ENCODE peak calls at places on chromosomes 12 and 14, in six cellular contexts. F is mammary epithelial cell, P is GM23248, C is MM.1S, H is DND-41, Z is fibroblast of lung. N is an unnamed sample.
A peak's percentile ranks its signal among the peaks of the same experiment; 100 is the strongest.

GRCh38 chr12:107223816-107224215 is 130.5 kb upstream of the CRY1 start:
- DNase-seq in F (no peak), P (peak; percentile 54), H (no peak), C (no peak), Z (no peak), N (no peak)

GRCh38 chr14:99182548-99183115 is 89.4 kb downstream of the BCL11B start:
- DNase-seq in H (no peak), F (no peak), C (no peak), Z (no peak), P (no peak), N (no peak)

GRCh38 chr12:60148831-60149230 is 553.0 kb downstream of the SLC16A7 start:
- DNase-seq in C (no peak), Z (peak; percentile 81), H (no peak), F (peak; percentile 92), P (peak; percentile 93), N (no peak)

GRCh38 chr12:8449293-8449944 is 6.3 kb upstream of the CLEC6A start:
- DNase-seq in C (no peak), H (no peak), P (no peak), Z (no peak), F (no peak), N (no peak)

GRCh38 chr12:12804011-12804410 is 9.1 kb upstream of the DDX47 start:
- DNase-seq in H (no peak), P (peak; percentile 46), F (peak; percentile 84), Z (no peak), C (no peak), N (no peak)

GRCh38 chr14:50340945-50341344 is 28.8 kb downstream of the DMAC2L start:
- DNase-seq in C (no peak), P (no peak), F (no peak), H (peak; percentile 25), Z (no peak), N (no peak)

GRCh38 chr12:122137681-122138080 is 36.3 kb downstream of the IL31 start:
- DNase-seq in P (no peak), F (peak; percentile 77), C (no peak), Z (no peak), H (peak; percentile 19), N (no peak)

GRCh38 chr14:67487937-67488893 is at the start of gene TMEM229B:
- DNase-seq in P (no peak), H (peak; percentile 96), Z (no peak), C (peak; percentile 85), F (no peak), N (no peak)

GRCh38 chr14:79278798-79279644 is 932.3 kb downstream of the DIO2 start:
- DNase-seq in F (peak; percentile 90), P (peak; percentile 78), C (peak; percentile 87), Z (peak; percentile 83), H (no peak), N (no peak)

GRCh38 chr12:123602651-123603195 is 824 bp downstream of the DDX55 start:
- DNase-seq in C (peak; percentile 9), P (peak; percentile 58), Z (no peak), F (peak; percentile 4), H (peak; percentile 24), N (no peak)

GRCh38 chr12:18432211-18432610 is 170.9 kb downstream of the PIK3C2G start:
- DNase-seq in F (no peak), P (no peak), H (no peak), Z (peak; percentile 24), C (no peak), N (no peak)

GRCh38 chr12:88737838-88738472 is 157.7 kb upstream of the KITLG start:
- DNase-seq in H (no peak), F (no peak), Z (no peak), P (no peak), C (no peak), N (no peak)

GRCh38 chr14:50318031-50318626 is 6.0 kb downstream of the DMAC2L start:
- DNase-seq in P (peak; percentile 82), Z (peak; percentile 78), F (peak; percentile 19), C (no peak), H (no peak), N (no peak)

GRCh38 chr14:38696925-38697324 is 406.1 kb downstream of the SEC23A start:
- DNase-seq in C (no peak), P (no peak), H (no peak), F (no peak), Z (no peak), N (no peak)

GRCh38 chr12:82130763-82131162 is 227.4 kb downstream of the CCDC59 start:
- DNase-seq in H (no peak), C (no peak), P (no peak), F (no peak), Z (no peak), N (no peak)

DNA sequence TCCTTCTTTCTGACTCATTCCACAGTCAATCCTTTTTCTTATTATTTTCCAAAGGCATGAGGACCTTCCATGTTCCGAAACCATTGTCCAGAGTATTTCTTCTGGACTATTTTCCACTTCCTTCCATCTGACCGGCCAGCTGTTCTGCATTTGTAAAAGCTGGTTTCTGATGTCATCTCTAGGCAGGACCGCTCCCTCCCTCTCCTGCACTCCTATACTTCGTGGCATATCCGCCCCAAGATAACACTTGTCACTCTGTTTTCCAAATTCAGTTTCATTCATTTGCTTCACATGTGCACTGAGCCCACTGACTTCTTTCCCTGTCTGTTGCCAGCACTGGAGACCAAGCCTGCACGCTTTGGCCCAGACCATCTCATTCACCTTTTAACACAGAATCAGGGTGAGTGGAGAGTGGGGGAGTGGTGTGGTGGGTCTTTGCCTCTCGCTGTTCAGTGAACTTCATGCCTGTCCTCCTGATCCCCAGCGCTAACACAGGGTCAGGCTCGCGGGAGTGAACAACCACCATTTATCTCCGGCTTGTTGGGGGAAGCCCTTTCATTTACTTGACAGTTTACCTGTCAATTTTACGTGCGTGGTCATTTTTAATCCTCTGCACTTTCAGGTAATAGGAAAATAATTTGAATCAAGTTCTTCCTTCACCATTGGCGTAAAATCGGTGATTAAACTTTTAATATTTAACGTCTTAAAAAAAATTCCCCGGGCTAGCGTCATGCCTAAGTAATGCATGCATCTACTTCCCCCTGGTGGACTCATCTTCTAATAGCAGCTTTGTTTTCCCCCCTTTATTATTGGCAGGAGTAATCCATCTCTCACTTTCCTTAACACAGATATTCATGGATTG is 52.5 kb downstream of the C12orf75 start:
- DNase-seq in P (peak; percentile 89), C (peak; percentile 54), F (peak; percentile 47), H (peak; percentile 21), Z (peak; percentile 80), N (peak; percentile 37)
- H3K9ac ChIP-seq in P (peak overlapping the region; percentile 84), C (no peak overlapping the region), F (no peak overlapping the region), H (no peak overlapping the region), Z (peak overlapping the region; percentile 34), N (no peak overlapping the region)

GRCh38 chr12:120103371-120103770 is 13.2 kb downstream of the RAB35 start:
- DNase-seq in H (no peak), Z (no peak), C (no peak), P (no peak), F (no peak), N (no peak)

GRCh38 chr12:120103044-120103338 is 13.6 kb downstream of the RAB35 start:
- DNase-seq in P (no peak), F (no peak), C (no peak), H (no peak), Z (no peak), N (no peak)

GRCh38 chr12:120101617-120102016 is 14.9 kb downstream of the RAB35 start:
- DNase-seq in Z (no peak), H (no peak), F (no peak), P (no peak), C (no peak), N (no peak)

GRCh38 chr12:120101182-120101581 is 15.4 kb downstream of the RAB35 start:
- DNase-seq in C (peak; percentile 67), H (no peak), P (no peak), Z (peak; percentile 27), F (no peak), N (no peak)

DNA sequence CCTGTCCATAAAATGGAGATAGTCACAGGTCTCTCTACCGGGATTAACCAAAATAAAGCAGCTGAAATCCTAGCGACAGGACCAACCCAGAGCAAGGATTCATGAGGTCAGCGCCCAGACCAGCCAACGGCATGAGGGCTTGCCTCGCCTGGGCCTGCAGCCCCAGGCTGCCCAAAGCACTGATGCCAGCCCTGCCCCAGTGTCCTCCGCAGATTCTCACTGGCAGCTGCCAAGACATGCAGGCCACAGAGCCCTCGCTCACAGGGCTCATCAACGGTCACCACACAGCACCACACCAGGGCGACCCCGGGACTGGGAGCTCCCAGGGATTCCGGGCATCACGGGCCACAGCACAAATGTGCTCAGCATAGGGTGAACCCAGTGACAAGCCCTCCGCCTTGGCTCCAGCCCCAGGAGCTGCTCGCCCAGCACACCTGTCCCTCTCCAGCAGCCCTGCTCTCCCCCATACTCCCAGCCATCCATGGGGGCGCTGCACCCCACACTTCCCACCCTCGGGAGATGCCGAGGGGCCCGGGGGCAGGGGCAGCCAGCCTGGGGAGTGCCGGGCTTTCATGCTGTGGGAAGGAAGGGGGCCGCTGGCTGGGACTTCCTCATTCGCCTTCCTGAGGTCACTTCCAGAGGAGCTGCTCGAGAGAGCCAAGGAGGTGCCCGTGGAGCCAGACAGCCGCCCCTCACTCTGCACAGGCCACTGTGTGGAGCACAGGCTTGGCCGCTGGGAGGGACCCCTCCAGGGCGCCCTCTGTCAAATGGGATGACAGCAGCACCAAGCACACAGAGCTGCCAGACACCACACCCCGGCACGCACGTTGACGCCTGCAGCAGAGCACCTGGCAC is 14.1 kb downstream of the RAB35 start:
- DNase-seq in C (no peak), H (no peak), P (no peak), Z (no peak), F (no peak), N (no peak)
- H3K36me3 ChIP-seq in C (no peaks in the 10 kb centered on the region), H (peaks cover 82% of the 10 kb centered on the region), P (peaks cover 2% of the 10 kb centered on the region), Z (peaks cover 15% of the 10 kb centered on the region), F (peaks cover 9% of the 10 kb centered on the region), N (peaks cover 13% of the 10 kb centered on the region)

DNA sequence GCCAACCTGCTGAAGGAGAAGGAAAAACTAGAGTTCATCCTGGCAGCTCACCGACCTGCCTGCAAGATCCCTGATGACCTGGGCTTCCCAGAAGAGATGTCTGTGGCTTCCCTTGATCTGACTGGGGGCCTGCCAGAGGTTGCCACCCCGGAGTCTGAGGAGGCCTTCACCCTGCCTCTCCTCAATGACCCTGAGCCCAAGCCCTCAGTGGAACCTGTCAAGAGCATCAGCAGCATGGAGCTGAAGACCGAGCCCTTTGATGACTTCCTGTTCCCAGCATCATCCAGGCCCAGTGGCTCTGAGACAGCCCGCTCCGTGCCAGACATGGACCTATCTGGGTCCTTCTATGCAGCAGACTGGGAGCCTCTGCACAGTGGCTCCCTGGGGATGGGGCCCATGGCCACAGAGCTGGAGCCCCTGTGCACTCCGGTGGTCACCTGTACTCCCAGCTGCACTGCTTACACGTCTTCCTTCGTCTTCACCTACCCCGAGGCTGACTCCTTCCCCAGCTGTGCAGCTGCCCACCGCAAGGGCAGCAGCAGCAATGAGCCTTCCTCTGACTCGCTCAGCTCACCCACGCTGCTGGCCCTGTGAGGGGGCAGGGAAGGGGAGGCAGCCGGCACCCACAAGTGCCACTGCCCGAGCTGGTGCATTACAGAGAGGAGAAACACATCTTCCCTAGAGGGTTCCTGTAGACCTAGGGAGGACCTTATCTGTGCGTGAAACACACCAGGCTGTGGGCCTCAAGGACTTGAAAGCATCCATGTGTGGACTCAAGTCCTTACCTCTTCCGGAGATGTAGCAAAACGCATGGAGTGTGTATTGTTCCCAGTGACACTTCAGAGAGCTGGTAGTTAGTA is 2.4 kb downstream of the FOS start:
- DNase-seq in H (no peak), F (peak; percentile 14), Z (peak; percentile 41), P (peak; percentile 50), C (no peak), N (no peak)
- H3K9ac ChIP-seq in H (no peak overlapping the region), F (peak overlapping the region; percentile 96), Z (no peak overlapping the region), P (peak overlapping the region; percentile 99), C (no peak overlapping the region), N (no peak overlapping the region)

DNA sequence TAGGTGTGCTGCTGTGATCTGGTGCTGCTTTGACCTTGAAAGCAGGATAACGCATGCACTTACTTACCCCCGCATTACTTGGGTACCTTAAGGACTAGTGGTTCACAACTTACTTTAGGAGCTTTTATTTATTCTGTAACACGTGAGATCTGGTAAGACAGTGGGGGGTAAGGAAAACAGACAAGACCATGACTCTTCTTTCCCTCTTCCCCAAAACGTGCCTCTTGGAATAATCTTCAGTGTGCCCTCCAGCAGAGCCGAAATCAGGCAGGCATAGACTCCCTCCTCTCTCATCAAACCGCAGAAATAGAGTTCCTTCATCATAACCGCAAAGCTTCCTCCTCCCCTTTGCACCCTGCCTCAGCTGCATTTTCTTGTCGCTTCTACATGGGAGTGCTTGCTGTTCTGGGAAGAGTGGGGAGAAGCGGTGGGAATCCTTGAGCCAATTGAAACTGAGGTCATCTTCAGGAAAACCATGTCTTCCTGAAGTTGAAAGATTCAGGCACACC is 43.4 kb downstream of the RAD52 start:
- DNase-seq in C (no peak), P (no peak), H (no peak), F (no peak), Z (no peak), N (peak; percentile 61)
- H3K36me3 ChIP-seq in C (peaks cover 2% of the 10 kb centered on the region), P (peaks cover 75% of the 10 kb centered on the region), H (peaks cover 98% of the 10 kb centered on the region), F (peaks cover 34% of the 10 kb centered on the region), Z (peaks cover 14% of the 10 kb centered on the region), N (peaks cover 67% of the 10 kb centered on the region)